ENCODE peak calls at places on chromosomes 3 and 15, in seven cellular contexts. Q, B, L, P, W, M and E are unnamed samples. For H3K4me1, the result is how much of the 10 kb centered on the place peaks cover.

GRCh38 chr3:41649129-41649739 is 312.7 kb downstream of the ULK4 start:
- DNase-seq in Q (no peak), B (no peak), L (no peak), P (no peak), W (no peak), M (no peak), E (no peak)

GRCh38 chr15:34084086-34084485 is 17.6 kb downstream of the EMC7 start:
- DNase-seq in Q (no peak), B (no peak), L (peak), P (peak), W (peak), M (no peak), E (peak)

GRCh38 chr3:108899530-108899929 is 54.1 kb downstream of the GUCA1C start:
- DNase-seq in Q (no peak), B (no peak), L (no peak), P (no peak), W (no peak), M (no peak), E (no peak)

GRCh38 chr3:104582092-104582491 is 784.6 kb upstream of the ALCAM start:
- DNase-seq in Q (no peak), B (no peak), L (no peak), P (no peak), W (no peak), M (no peak), E (no peak)

GRCh38 chr3:135905058-135905724 is 60.3 kb upstream of the PPP2R3A start:
- DNase-seq in Q (no peak), B (no peak), L (no peak), P (peak), W (peak), M (no peak), E (peak)

GRCh38 chr15:70582143-70582945 is 181.0 kb downstream of the UACA start:
- DNase-seq in Q (no peak), B (no peak), L (no peak), P (peak), W (peak), M (no peak), E (peak)

GRCh38 chr3:34364345-34364744 is 565.9 kb downstream of the PDCD6IP start:
- DNase-seq in Q (no peak), B (no peak), L (no peak), P (no peak), W (no peak), M (no peak), E (no peak)

GRCh38 chr3:131564812-131565211 is 62.0 kb upstream of the MRPL3 start:
- DNase-seq in Q (no peak), B (no peak), L (no peak), P (no peak), W (no peak), M (no peak), E (no peak)

GRCh38 chr3:12963869-12964712 is 109.1 kb downstream of the IQSEC1 start:
- DNase-seq in Q (no peak), B (no peak), L (no peak), P (peak), W (no peak), M (no peak), E (peak)

GRCh38 chr15:39997031-39997430 is 42.0 kb downstream of the SRP14 start:
- DNase-seq in Q (no peak), B (no peak), L (no peak), P (peak), W (peak), M (no peak), E (no peak)

GRCh38 chr3:149765762-149766334 is 13.6 kb upstream of the COMMD2 start:
- DNase-seq in Q (no peak), B (no peak), L (no peak), P (peak), W (peak), M (no peak), E (peak)

GRCh38 chr3:27293954-27294353 is 75.2 kb downstream of the NEK10 start:
- DNase-seq in Q (no peak), B (no peak), L (no peak), P (peak), W (no peak), M (no peak), E (peak)

GRCh38 chr3:113736548-113737089 is 9.4 kb downstream of the NAA50 start:
- DNase-seq in Q (peak), B (no peak), L (no peak), P (peak), W (peak), M (no peak), E (peak)

GRCh38 chr15:85766007-85766831 is 28.5 kb downstream of the KLHL25 start:
- DNase-seq in Q (no peak), B (no peak), L (no peak), P (no peak), W (peak), M (no peak), E (no peak)

GRCh38 chr3:71579934-71580318 is 3.6 kb downstream of the FOXP1 start:
- DNase-seq in Q (no peak), B (no peak), L (no peak), P (peak), W (peak), M (no peak), E (peak)

GRCh38 chr15:70856177-70856883 is 2.4 kb upstream of the LARP6 start:
- DNase-seq in Q (no peak), B (no peak), L (no peak), P (peak), W (peak), M (no peak), E (peak)

GRCh38 chr3:126130081-126130855 is 46.3 kb upstream of the SLC41A3 start:
- DNase-seq in Q (no peak), B (no peak), L (peak), P (no peak), W (no peak), M (no peak), E (no peak)

GRCh38 chr3:125585595-125586223 is 9.6 kb downstream of the OSBPL11 start:
- DNase-seq in Q (peak), B (no peak), L (peak), P (peak), W (peak), M (no peak), E (peak)

GRCh38 chr3:110900583-110900982 is 171.0 kb upstream of the NECTIN3 start:
- DNase-seq in Q (no peak), B (no peak), L (no peak), P (peak), W (peak), M (no peak), E (peak)

GRCh38 chr15:95025924-95026728 is 794.8 kb downstream of the MCTP2 start:
- DNase-seq in Q (no peak), B (no peak), L (peak), P (peak), W (peak), M (no peak), E (peak)

GRCh38 chr15:58447244-58448010 is 15.6 kb downstream of the LIPC start:
- DNase-seq in Q (no peak), B (no peak), L (no peak), P (peak), W (peak), M (no peak), E (peak)

GRCh38 chr3:144167634-144168033 is 196.0 kb downstream of the DIPK2A start:
- DNase-seq in Q (no peak), B (no peak), L (no peak), P (no peak), W (no peak), M (no peak), E (no peak)

GRCh38 chr3:175422744-175423143 is 563.6 kb downstream of the NAALADL2 start:
- DNase-seq in Q (no peak), B (no peak), L (no peak), P (no peak), W (no peak), M (no peak), E (no peak)

GRCh38 chr15:48925714-48926223 is 38.0 kb downstream of the SHC4 start:
- DNase-seq in Q (no peak), B (no peak), L (no peak), P (peak), W (peak), M (peak), E (peak)

GRCh38 chr3:30649572-30650310 is 43.3 kb downstream of the TGFBR2 start:
- DNase-seq in Q (no peak), B (no peak), L (no peak), P (peak), W (no peak), M (no peak), E (peak)

GRCh38 chr15:85627245-85627935 is 167.3 kb downstream of the KLHL25 start:
- DNase-seq in Q (no peak), B (no peak), L (no peak), P (no peak), W (no peak), M (no peak), E (no peak)

GRCh38 chr15:42108189-42108588 is 13.8 kb upstream of the PLA2G4D start:
- DNase-seq in Q (no peak), B (no peak), L (no peak), P (no peak), W (no peak), M (no peak), E (no peak)

GRCh38 chr3:61682671-61683408 is 121.5 kb downstream of the PTPRG start:
- DNase-seq in Q (no peak), B (no peak), L (no peak), P (peak), W (peak), M (no peak), E (peak)

GRCh38 chr3:53604232-53604631 is 109.8 kb downstream of the CACNA1D start:
- DNase-seq in Q (no peak), B (no peak), L (no peak), P (no peak), W (no peak), M (no peak), E (no peak)

GRCh38 chr3:124780356-124780755 is 50.1 kb downstream of the UMPS start:
- DNase-seq in Q (no peak), B (no peak), L (peak), P (peak), W (peak), M (no peak), E (peak)

GRCh38 chr15:63104727-63105126 is 16.9 kb upstream of the LACTB start:
- DNase-seq in Q (no peak), B (no peak), L (no peak), P (peak), W (peak), M (no peak), E (peak)

GRCh38 chr3:20310629-20311028 is 124.6 kb upstream of the SGO1 start:
- DNase-seq in Q (no peak), B (no peak), L (no peak), P (no peak), W (peak), M (no peak), E (no peak)

GRCh38 chr15:65981837-65982696 is 112.8 kb downstream of the RAB11A start:
- DNase-seq in Q (peak), B (peak), L (no peak), P (no peak), W (no peak), M (no peak), E (no peak)
- H3K4me1 ChIP-seq in Q (under half), B (under half), L (under half), P (under half), W (under half), M (under half), E (under half)

DNA sequence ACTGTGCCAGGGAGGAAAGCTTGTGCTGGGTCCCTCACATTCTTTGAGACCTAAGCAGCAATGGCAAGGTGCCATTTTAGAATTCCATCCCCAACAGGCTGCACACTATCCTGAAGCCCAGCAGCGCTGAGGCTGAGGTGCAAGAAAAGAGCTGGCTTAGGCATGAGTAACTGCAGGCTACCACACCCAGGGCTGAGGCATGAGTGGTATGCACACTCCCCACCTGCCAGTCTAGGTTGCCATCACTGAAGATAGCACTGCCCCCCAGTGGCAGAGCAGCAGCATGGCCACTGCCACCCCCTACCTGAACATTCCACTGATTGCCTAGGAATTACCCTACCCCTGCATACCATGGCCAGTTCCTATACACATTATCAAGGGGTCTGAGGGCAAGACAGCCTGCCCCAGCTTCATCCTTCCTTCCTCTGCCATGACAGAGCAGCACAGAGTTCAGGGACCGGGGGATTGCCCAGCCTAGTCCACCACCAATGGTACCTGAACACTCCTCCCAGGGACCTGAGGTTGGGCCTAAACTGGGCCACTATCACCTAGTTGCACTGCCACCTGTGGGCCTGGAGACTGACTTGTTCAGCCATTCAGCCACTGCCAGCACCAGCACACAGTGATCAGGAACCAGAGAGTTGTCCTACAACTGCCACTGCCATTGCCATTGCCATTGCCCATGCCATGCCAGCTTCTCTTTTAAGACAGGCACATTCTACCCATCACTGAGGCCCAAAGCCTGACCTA is 129.8 kb downstream of the SATB1 start:
- DNase-seq in Q (no peak), B (peak), L (no peak), P (peak), W (peak), M (peak), E (peak)
- H3K27ac ChIP-seq in Q (no peak), B (no peak), L (no peak), P (no peak), W (no peak), M (no peak), E (no peak)

DNA sequence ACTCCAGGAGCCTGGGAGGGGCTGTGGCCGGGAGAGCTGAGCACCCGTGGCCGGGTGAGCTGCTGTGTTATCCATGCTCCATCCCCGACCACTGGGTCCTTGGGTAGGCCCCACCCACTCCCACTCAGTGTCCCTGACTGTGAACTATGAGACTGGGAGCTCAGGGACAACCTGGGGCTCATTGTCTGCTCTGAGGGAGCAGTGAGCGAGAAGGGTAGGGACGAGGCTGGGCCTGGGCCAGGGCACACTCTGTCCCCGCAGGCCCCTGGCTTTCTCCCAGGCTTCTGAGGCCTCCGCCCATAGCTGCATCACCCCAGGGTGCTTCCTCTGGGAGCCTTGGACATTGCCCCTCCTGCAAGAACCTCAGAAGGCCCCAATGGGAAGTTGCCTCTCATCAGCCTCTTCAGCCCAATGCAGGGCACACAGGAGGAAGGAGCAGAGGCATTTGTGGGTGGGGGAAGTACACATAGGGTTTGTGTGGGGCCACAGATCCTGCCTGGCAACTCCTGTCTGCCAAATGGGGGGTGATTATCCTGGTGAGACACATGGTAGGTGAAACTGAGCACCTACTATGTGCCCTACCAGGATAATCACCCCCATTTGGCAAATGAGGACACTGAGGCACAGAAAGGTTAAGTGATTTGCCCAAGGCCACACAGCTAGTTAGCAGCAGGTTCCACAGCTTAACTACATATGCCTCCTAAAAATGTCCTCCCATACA is 2.4 kb downstream of the ANPEP start:
- DNase-seq in Q (no peak), B (peak), L (peak), P (no peak), W (peak), M (no peak), E (peak)
- H3K4me1 ChIP-seq in Q (under half), B (under half), L (under half), P (under half), W (under half), M (under half), E (under half)

GRCh38 chr15:29821416-29822099 is 710 bp downstream of the TJP1 start:
- DNase-seq in Q (no peak), B (peak), L (peak), P (peak), W (peak), M (no peak), E (peak)

GRCh38 chr15:29820802-29821160 is 1.5 kb downstream of the TJP1 start:
- DNase-seq in Q (no peak), B (no peak), L (no peak), P (peak), W (peak), M (no peak), E (no peak)

GRCh38 chr15:29822100-29822684 is at the start of gene TJP1:
- DNase-seq in Q (no peak), B (peak), L (peak), P (peak), W (peak), M (no peak), E (peak)

GRCh38 chr15:29818141-29818540 is 4.1 kb downstream of the TJP1 start:
- DNase-seq in Q (no peak), B (no peak), L (no peak), P (peak), W (peak), M (no peak), E (no peak)

DNA sequence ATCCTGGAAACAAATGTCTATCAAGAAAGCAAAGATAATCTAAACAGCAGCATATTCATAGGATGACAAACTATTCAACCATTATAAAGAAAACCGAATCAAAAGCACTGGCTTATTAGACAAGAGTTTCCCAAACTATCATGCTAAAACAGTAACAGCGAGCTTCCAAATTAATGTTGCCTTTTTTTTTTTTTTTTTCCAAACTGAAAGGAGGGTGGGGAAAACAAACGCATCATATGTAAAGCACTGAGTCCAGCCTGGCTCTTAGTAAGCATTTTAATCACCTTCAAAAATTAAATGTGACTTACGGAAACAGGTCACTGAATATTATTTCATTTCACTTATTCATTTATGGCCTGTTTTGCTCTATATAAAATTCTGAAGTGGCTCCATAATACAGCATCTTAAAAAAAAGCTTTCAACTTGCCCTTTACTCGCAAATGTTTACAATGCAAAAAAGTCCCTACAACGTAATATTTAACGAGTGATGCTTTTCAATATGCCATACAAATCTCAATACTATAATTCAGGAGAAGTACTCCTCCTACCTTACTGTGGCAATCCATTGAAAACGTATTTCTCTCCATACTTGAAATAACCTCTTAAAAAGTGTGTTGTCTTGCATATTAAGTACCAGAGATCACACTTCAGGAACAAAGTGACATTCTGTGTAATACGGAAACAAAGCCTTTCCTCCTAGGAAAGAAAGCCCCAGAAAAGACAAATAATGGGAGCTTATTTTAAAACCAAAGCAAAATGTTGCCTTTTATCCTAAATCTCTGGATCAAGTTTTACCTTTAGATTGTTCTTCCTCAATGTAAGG is 2.1 kb downstream of the TJP1 start:
- DNase-seq in Q (no peak), B (no peak), L (no peak), P (peak), W (no peak), M (no peak), E (no peak)
- H3K27ac ChIP-seq in Q (no peak), B (no peak), L (peak), P (peak), W (peak), M (peak), E (peak)

DNA sequence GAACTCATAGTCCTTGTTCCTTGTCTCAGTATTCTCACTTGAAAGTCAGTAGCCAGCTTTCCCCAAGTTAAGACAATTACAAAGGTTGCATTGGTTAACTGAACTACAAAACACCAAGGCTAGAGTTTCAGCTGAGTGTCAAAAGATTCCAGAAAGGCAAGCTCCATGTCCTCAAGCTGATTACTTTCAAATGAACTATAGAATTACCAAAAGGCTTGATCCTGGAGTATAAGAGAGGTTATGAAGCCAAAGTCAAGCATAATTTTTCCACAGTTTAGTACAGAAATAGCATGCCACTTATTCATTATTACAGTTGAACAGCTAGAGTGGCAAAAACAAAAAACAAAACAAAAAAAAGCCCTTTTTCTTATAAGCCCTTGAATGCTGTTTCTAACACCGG is 51.9 kb downstream of the ZBTB20 start:
- DNase-seq in Q (no peak), B (no peak), L (no peak), P (no peak), W (no peak), M (no peak), E (no peak)
- H3K4me1 ChIP-seq in Q (under half), B (under half), L (under half), P (under half), W (under half), M (under half), E (under half)